ENCODE peak calls at places on chromosomes 6 and 20, in four cellular contexts. I is fibroblast of pulmonary artery, P is HCT116, E is esophagus squamous epithelium. U is an unnamed sample.

GRCh38 chr6:54440549-54440948 is 132.3 kb downstream of the TINAG start:
- DNase-seq in E (no peak), I (no peak), P (no peak), U (no peak)

GRCh38 chr6:71330501-71330900 is 41.9 kb downstream of the OGFRL1 start:
- DNase-seq in E (no peak), I (no peak), P (no peak), U (no peak)

GRCh38 chr20:56750430-56750829 is 121.3 kb downstream of the TFAP2C start:
- DNase-seq in P (peak), I (no peak), E (no peak), U (no peak)

GRCh38 chr6:110188791-110189190 is 8.6 kb downstream of the CDC40 start:
- DNase-seq in P (no peak), E (no peak), I (no peak), U (no peak)

GRCh38 chr6:93713974-93714373 is 294.6 kb upstream of the EPHA7 start:
- DNase-seq in I (no peak), P (no peak), E (no peak), U (no peak)

GRCh38 chr6:28218312-28219248 is 6.5 kb upstream of the ZSCAN9 start:
- DNase-seq in I (peak), E (no peak), P (no peak), U (peak)

GRCh38 chr20:18995455-18995854 is 181.9 kb downstream of the SCP2D1 start:
- DNase-seq in E (no peak), I (no peak), P (no peak), U (no peak)

GRCh38 chr20:6705106-6705766 is 62.2 kb upstream of the BMP2 start:
- DNase-seq in I (no peak), P (no peak), E (no peak), U (peak)

GRCh38 chr6:157966597-157966977 is 15.1 kb upstream of the SYNJ2 start:
- DNase-seq in I (no peak), P (no peak), E (no peak), U (no peak)

GRCh38 chr6:40398034-40398679 is 189.0 kb downstream of the LRFN2 start:
- DNase-seq in E (no peak), I (no peak), P (no peak), U (no peak)

GRCh38 chr6:44056392-44057237 is 70.6 kb downstream of the MRPL14 start:
- DNase-seq in I (peak), E (no peak), P (no peak), U (peak)

GRCh38 chr20:5513975-5514516 is 197.3 kb upstream of the PROKR2 start:
- DNase-seq in E (no peak), I (no peak), P (peak), U (no peak)

GRCh38 chr6:13480631-13481501 is 6.5 kb downstream of the GFOD1 start:
- DNase-seq in E (no peak), I (no peak), P (no peak), U (no peak)

GRCh38 chr6:26031595-26032386 is 55.4 kb upstream of the HFE start:
- DNase-seq in P (peak), I (peak), E (peak), U (peak)

GRCh38 chr6:151374024-151374423 is 17.3 kb downstream of the ZBTB2 start:
- DNase-seq in I (peak), P (no peak), E (no peak), U (no peak)

GRCh38 chr6:70033781-70034180 is 167.4 kb downstream of the COL19A1 start:
- DNase-seq in P (no peak), E (no peak), I (no peak), U (no peak)

GRCh38 chr6:39310542-39310941 is 3.7 kb downstream of the KCNK17 start:
- DNase-seq in P (no peak), E (no peak), I (no peak), U (no peak)

GRCh38 chr6:39926668-39927067 is 7.6 kb downstream of the MOCS1 start:
- DNase-seq in E (no peak), I (peak), P (no peak), U (no peak)

GRCh38 chr6:124393536-124393935 is 568.7 kb upstream of the RNF217 start:
- DNase-seq in P (no peak), E (no peak), I (no peak), U (no peak)

GRCh38 chr20:31566658-31567379 is 38.3 kb upstream of the ID1 start:
- DNase-seq in I (no peak), P (peak), E (no peak), U (no peak)

GRCh38 chr6:78746457-78746856 is 120.9 kb upstream of the IRAK1BP1 start:
- DNase-seq in P (no peak), I (peak), E (no peak), U (peak)

GRCh38 chr6:157991067-157991432 is 9.4 kb downstream of the SYNJ2 start:
- DNase-seq in E (no peak), P (no peak), I (no peak), U (no peak)

GRCh38 chr6:121847806-121848522 is 412.5 kb downstream of the GJA1 start:
- DNase-seq in I (no peak), E (no peak), P (no peak), U (no peak)

GRCh38 chr20:63434599-63435378 is 37.7 kb downstream of the KCNQ2 start:
- DNase-seq in I (peak), P (peak), E (no peak), U (peak)

GRCh38 chr20:4787069-4787468 is 65.4 kb downstream of the PRND start:
- DNase-seq in P (no peak), E (no peak), I (no peak), U (peak)

GRCh38 chr6:166754218-166755030 is 127.4 kb upstream of the RPS6KA2 start:
- DNase-seq in E (no peak), P (no peak), I (no peak), U (no peak)

GRCh38 chr20:63176035-63176434 is 39.9 kb downstream of the YTHDF1 start:
- DNase-seq in I (no peak), P (no peak), E (no peak), U (no peak)

GRCh38 chr6:67606905-67607828 is 1027.9 kb upstream of the ADGRB3 start:
- DNase-seq in I (peak), E (no peak), P (no peak), U (peak)

GRCh38 chr6:94463306-94463705 is 1043.9 kb upstream of the EPHA7 start:
- DNase-seq in I (no peak), P (no peak), E (no peak), U (no peak)

DNA sequence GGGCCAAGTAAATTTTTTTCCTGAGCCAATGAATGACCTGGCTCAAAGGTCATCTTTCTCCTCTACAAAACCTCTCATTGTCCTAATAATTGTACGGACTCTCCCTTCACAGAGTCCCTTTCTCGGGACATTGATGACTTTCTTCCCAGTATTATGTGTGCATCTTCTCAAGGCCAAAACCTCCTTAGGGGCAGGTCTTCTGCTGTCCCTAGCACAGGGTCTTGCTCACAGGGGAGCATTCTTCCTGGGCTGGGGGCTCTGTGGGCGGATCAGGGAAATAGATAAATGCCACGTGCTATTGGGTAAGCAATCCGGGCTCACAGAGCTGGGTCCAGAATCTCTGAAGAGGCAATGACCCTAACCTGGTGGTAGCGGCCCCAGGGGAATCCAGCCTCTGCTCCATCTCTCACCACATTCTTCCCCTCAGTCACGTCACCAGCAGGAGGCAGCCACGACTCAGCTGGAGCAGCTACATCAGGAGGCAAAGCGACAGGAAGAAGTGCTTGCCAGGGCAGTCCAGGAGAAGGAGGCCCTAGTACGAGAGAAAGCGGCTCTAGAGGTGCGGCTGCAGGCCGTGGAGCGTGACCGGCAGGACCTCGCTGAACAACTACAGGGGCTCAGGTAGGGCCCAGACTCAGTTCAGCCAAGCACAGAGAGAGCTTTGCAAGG is 23.5 kb downstream of the CEP250 start:
- DNase-seq in E (no peak), I (peak), P (no peak), U (no peak)
- TF ChIP-seq CTCF in E (no peak), I (no peak), P (peak), U (peak)

GRCh38 chr6:35259194-35259945 is at the start of gene ZNF76:
- DNase-seq in I (peak), E (peak), P (peak), U (peak)
- TF ChIP-seq CTCF in I (no peak), E (peak), P (no peak), U (no peak)

DNA sequence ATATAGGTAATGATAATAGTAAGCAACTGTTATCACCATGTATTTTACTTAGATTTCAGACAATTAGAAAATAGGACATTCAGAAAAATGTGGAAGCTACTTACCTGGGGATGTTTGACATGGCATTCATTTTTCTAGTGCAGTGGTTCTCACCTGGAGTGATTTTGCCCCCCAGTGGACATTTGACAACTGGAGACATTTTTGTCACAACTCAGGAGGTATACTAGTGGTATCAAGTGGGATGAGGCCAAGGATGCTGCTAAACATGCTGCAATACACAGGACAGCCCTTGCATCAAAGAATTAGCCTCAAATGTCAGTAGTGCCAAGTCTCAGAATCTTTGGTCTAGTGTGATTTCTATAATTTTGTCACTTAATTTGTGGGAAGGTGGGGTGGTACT is 36.1 kb downstream of the NUS1 start:
- DNase-seq in I (no peak), P (no peak), E (no peak), U (no peak)
- TF ChIP-seq CTCF in I (no peak), P (peak), E (peak), U (no peak)

DNA sequence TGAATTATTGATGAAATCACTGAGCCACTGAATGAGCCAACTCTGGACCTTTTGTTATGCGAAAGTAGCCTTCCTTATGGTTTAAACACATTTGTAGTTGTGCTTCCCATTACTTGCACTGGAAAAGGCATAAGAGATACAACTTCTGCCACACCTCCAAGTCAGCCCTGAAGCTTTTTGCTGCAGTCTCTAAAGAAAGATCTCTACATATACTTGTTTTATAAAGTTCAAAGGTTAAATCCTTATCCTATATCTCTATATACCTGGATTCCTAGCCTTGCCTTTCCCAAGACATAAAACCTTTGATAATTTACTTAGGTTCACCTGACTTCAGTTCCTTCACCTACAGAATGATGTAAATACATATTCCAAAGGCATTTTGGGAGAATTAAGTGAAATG is 132.0 kb downstream of the PTPRK start:
- DNase-seq in P (no peak), E (no peak), I (no peak), U (no peak)
- TF ChIP-seq CTCF in P (no peak), E (no peak), I (no peak), U (no peak)

GRCh38 chr20:1856419-1856818 is 38.8 kb upstream of the SIRPA start:
- DNase-seq in I (no peak), E (no peak), P (no peak), U (peak)

GRCh38 chr20:1861347-1861987 is 33.7 kb upstream of the SIRPA start:
- DNase-seq in E (no peak), P (no peak), I (peak), U (no peak)

GRCh38 chr20:1857403-1857941 is 37.7 kb upstream of the SIRPA start:
- DNase-seq in E (no peak), P (no peak), I (no peak), U (no peak)

GRCh38 chr20:1860446-1860845 is 34.8 kb upstream of the SIRPA start:
- DNase-seq in P (no peak), I (peak), E (no peak), U (peak)

GRCh38 chr20:1858859-1859258 is 36.3 kb upstream of the SIRPA start:
- DNase-seq in I (peak), P (no peak), E (no peak), U (no peak)
- TF ChIP-seq CTCF in I (no peak), P (no peak), E (no peak), U (no peak)

DNA sequence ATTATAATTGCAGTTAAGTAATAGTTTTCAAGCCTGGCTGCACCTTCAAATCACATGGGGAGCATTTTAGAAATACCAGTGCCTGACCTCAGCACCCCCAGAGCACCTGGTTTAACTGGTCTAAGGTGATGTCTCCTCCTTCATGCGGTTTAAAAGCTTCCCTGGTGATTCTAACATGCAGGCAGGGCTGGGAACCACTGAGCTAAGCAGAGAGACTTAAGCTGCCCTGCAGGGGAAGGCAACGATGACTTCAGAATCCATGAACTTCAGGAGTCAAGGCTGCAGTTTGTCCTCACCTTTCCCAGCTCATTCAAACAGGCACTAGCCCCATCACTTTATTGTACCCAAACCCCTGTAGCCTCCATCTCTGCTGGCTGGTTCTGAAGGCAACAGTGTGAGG is 6.1 kb upstream of the DTNBP1 start:
- DNase-seq in P (no peak), I (no peak), E (no peak), U (no peak)
- TF ChIP-seq CTCF in P (no peak), I (no peak), E (no peak), U (no peak)

DNA sequence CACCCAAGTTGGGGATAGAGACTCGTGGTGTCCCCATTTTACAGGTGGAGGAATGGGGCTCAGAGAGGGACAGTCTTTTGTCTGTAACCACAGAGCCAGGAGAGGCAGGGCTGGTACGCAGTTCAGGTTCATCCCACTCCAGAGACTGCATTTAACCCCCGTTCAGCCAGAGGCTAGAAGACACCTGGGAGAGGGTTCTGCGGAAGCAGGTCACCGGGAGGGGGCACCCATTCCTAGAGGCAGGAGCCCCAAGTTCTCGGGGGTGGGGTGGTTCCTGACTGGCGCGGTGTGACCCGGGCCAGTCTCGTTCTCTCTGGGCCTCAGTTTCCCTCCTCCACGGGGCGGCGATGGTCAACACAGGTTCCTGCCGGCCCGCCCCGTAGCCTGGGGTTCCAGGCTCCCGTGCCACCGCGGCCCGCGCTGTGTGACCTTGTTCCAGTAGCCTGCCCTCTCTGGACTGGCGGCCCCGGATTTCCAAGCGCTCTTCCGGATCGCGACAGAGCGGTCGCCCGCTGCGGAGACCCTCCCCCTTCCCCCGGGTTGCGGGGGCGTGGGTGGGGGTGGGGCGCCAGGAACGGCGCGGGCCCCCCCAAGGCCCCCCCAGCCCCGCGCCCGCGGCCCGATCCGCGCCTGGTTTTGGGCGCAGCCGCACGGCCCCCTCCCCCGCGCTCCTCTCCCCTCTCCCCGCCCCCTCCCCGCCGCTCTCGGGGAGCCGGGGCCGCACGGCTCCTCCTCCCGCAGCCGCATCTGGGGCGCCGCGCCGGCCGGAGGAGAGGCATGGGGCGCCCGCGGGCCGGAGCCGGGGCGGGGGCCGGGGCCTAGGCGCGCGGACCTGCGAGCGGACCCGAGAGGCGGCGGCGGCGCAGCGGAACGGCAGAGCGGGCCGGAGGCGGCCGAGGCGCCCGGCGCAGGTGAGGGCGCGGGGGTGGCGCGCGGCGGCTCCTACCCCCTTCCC is at the start of gene DLGAP4:
- DNase-seq in E (no peak), P (no peak), I (no peak), U (no peak)
- TF ChIP-seq CTCF in E (no peak), P (no peak), I (no peak), U (no peak)